ENCODE peak calls at places on chromosomes 13 and 19, in nine cellular contexts. One of them, this sample, is unnamed.

GRCh38 chr13:31199849-31200635 is at the start of gene B3GLCT:
- DNase-seq in coronary artery: peak
- DNase-seq in IMR-90: peak
- DNase-seq in Panc1: no peak
- DNase-seq in AG04450: peak
- DNase-seq in GM23338: peak
- DNase-seq in suprapubic skin: no peak
- DNase-seq in body of pancreas: peak
- DNase-seq in lung: peak
- DNase-seq in this sample: peak

GRCh38 chr13:30847697-30848307 is 58.3 kb upstream of the MEDAG start:
- DNase-seq in coronary artery: peak
- DNase-seq in IMR-90: peak
- DNase-seq in Panc1: no peak
- DNase-seq in AG04450: peak
- DNase-seq in GM23338: no peak
- DNase-seq in suprapubic skin: no peak
- DNase-seq in body of pancreas: no peak
- DNase-seq in lung: no peak
- DNase-seq in this sample: no peak

GRCh38 chr13:75788494-75788991 is 152.4 kb downstream of the LMO7 start:
- DNase-seq in coronary artery: no peak
- DNase-seq in IMR-90: peak
- DNase-seq in Panc1: no peak
- DNase-seq in AG04450: peak
- DNase-seq in GM23338: no peak
- DNase-seq in suprapubic skin: no peak
- DNase-seq in body of pancreas: no peak
- DNase-seq in lung: peak
- DNase-seq in this sample: no peak

GRCh38 chr19:2652504-2653099 is 49.9 kb downstream of the GNG7 start:
- DNase-seq in coronary artery: no peak
- DNase-seq in IMR-90: no peak
- DNase-seq in Panc1: no peak
- DNase-seq in AG04450: no peak
- DNase-seq in GM23338: no peak
- DNase-seq in suprapubic skin: no peak
- DNase-seq in body of pancreas: no peak
- DNase-seq in lung: no peak
- DNase-seq in this sample: no peak

GRCh38 chr19:35345671-35346111 is 2.0 kb upstream of the FFAR1 start:
- DNase-seq in coronary artery: peak
- DNase-seq in IMR-90: no peak
- DNase-seq in Panc1: no peak
- DNase-seq in AG04450: no peak
- DNase-seq in GM23338: no peak
- DNase-seq in suprapubic skin: peak
- DNase-seq in body of pancreas: peak
- DNase-seq in lung: no peak
- DNase-seq in this sample: no peak

GRCh38 chr13:88979465-88980180 is 1308.5 kb downstream of the SLITRK5 start:
- DNase-seq in coronary artery: no peak
- DNase-seq in IMR-90: no peak
- DNase-seq in Panc1: no peak
- DNase-seq in AG04450: no peak
- DNase-seq in GM23338: peak
- DNase-seq in suprapubic skin: no peak
- DNase-seq in body of pancreas: no peak
- DNase-seq in lung: no peak
- DNase-seq in this sample: no peak

GRCh38 chr19:31353826-31354225 is 4.6 kb upstream of the TSHZ3 start:
- DNase-seq in coronary artery: no peak
- DNase-seq in IMR-90: no peak
- DNase-seq in Panc1: no peak
- DNase-seq in AG04450: no peak
- DNase-seq in GM23338: peak
- DNase-seq in suprapubic skin: no peak
- DNase-seq in body of pancreas: peak
- DNase-seq in lung: no peak
- DNase-seq in this sample: no peak

GRCh38 chr13:91358384-91358776 is 10.9 kb downstream of the MIR17HG start:
- DNase-seq in coronary artery: no peak
- DNase-seq in IMR-90: no peak
- DNase-seq in Panc1: no peak
- DNase-seq in AG04450: no peak
- DNase-seq in GM23338: no peak
- DNase-seq in suprapubic skin: no peak
- DNase-seq in body of pancreas: no peak
- DNase-seq in lung: no peak
- DNase-seq in this sample: no peak

GRCh38 chr13:99165753-99166587 is 34.7 kb upstream of the UBAC2 start:
- DNase-seq in coronary artery: no peak
- DNase-seq in IMR-90: no peak
- DNase-seq in Panc1: no peak
- DNase-seq in AG04450: no peak
- DNase-seq in GM23338: no peak
- DNase-seq in suprapubic skin: no peak
- DNase-seq in body of pancreas: no peak
- DNase-seq in lung: no peak
- DNase-seq in this sample: no peak

GRCh38 chr19:58279042-58279924 is 528 bp downstream of the ZNF8 start:
- DNase-seq in coronary artery: peak
- DNase-seq in IMR-90: peak
- DNase-seq in Panc1: no peak
- DNase-seq in AG04450: peak
- DNase-seq in GM23338: peak
- DNase-seq in suprapubic skin: peak
- DNase-seq in body of pancreas: peak
- DNase-seq in lung: peak
- DNase-seq in this sample: peak

GRCh38 chr19:58279925-58280316 is 1.2 kb downstream of the ZNF8 start:
- DNase-seq in coronary artery: no peak
- DNase-seq in IMR-90: no peak
- DNase-seq in Panc1: no peak
- DNase-seq in AG04450: no peak
- DNase-seq in GM23338: no peak
- DNase-seq in suprapubic skin: no peak
- DNase-seq in body of pancreas: no peak
- DNase-seq in lung: no peak
- DNase-seq in this sample: no peak

GRCh38 chr19:58277197-58277596 is 1.6 kb upstream of the ZNF8 start:
- DNase-seq in coronary artery: no peak
- DNase-seq in IMR-90: no peak
- DNase-seq in Panc1: no peak
- DNase-seq in AG04450: no peak
- DNase-seq in GM23338: no peak
- DNase-seq in suprapubic skin: no peak
- DNase-seq in body of pancreas: no peak
- DNase-seq in lung: no peak
- DNase-seq in this sample: no peak

GRCh38 chr19:58277748-58278147 is 1.0 kb upstream of the ZNF8 start:
- DNase-seq in coronary artery: no peak
- DNase-seq in IMR-90: no peak
- DNase-seq in Panc1: no peak
- DNase-seq in AG04450: no peak
- DNase-seq in GM23338: no peak
- DNase-seq in suprapubic skin: no peak
- DNase-seq in body of pancreas: no peak
- DNase-seq in lung: no peak
- DNase-seq in this sample: no peak

GRCh38 chr19:58278156-58279041 is at the start of gene ZNF8:
- DNase-seq in coronary artery: peak
- DNase-seq in IMR-90: peak
- DNase-seq in Panc1: peak
- DNase-seq in AG04450: peak
- DNase-seq in GM23338: peak
- DNase-seq in suprapubic skin: peak
- DNase-seq in body of pancreas: peak
- DNase-seq in lung: peak
- DNase-seq in this sample: peak
- TF ChIP-seq CTCF in coronary artery: no peak
- TF ChIP-seq CTCF in IMR-90: no peak
- TF ChIP-seq CTCF in Panc1: no peak
- TF ChIP-seq CTCF in AG04450: no peak
- TF ChIP-seq CTCF in GM23338: no peak
- TF ChIP-seq CTCF in suprapubic skin: no peak
- TF ChIP-seq CTCF in body of pancreas: no peak
- TF ChIP-seq CTCF in lung: no peak
- TF ChIP-seq CTCF in this sample: no peak

GRCh38 chr19:45746866-45747265 is 13.6 kb downstream of the MEIOSIN start:
- DNase-seq in coronary artery: no peak
- DNase-seq in IMR-90: no peak
- DNase-seq in Panc1: no peak
- DNase-seq in AG04450: no peak
- DNase-seq in GM23338: no peak
- DNase-seq in suprapubic skin: no peak
- DNase-seq in body of pancreas: no peak
- DNase-seq in lung: no peak
- DNase-seq in this sample: no peak
- H3K27ac ChIP-seq in coronary artery: no peak
- H3K27ac ChIP-seq in IMR-90: no peak
- H3K27ac ChIP-seq in Panc1: no peak
- H3K27ac ChIP-seq in AG04450: no peak
- H3K27ac ChIP-seq in GM23338: no peak
- H3K27ac ChIP-seq in suprapubic skin: no peak
- H3K27ac ChIP-seq in body of pancreas: no peak
- H3K27ac ChIP-seq in lung: no peak
- H3K27ac ChIP-seq in this sample: no peak

GRCh38 chr13:96082640-96083039 is 7.3 kb upstream of the HS6ST3 start:
- DNase-seq in coronary artery: no peak
- DNase-seq in IMR-90: no peak
- DNase-seq in Panc1: no peak
- DNase-seq in AG04450: no peak
- DNase-seq in GM23338: no peak
- DNase-seq in suprapubic skin: no peak
- DNase-seq in body of pancreas: no peak
- DNase-seq in lung: no peak
- DNase-seq in this sample: no peak

GRCh38 chr13:96075953-96076543 is 13.9 kb upstream of the HS6ST3 start:
- DNase-seq in coronary artery: no peak
- DNase-seq in IMR-90: peak
- DNase-seq in Panc1: no peak
- DNase-seq in AG04450: no peak
- DNase-seq in GM23338: peak
- DNase-seq in suprapubic skin: no peak
- DNase-seq in body of pancreas: no peak
- DNase-seq in lung: no peak
- DNase-seq in this sample: no peak

GRCh38 chr13:96086736-96087135 is 3.2 kb upstream of the HS6ST3 start:
- DNase-seq in coronary artery: no peak
- DNase-seq in IMR-90: no peak
- DNase-seq in Panc1: no peak
- DNase-seq in AG04450: no peak
- DNase-seq in GM23338: no peak
- DNase-seq in suprapubic skin: no peak
- DNase-seq in body of pancreas: no peak
- DNase-seq in lung: no peak
- DNase-seq in this sample: no peak

GRCh38 chr13:96080676-96081075 is 9.2 kb upstream of the HS6ST3 start:
- DNase-seq in coronary artery: no peak
- DNase-seq in IMR-90: no peak
- DNase-seq in Panc1: no peak
- DNase-seq in AG04450: no peak
- DNase-seq in GM23338: no peak
- DNase-seq in suprapubic skin: no peak
- DNase-seq in body of pancreas: no peak
- DNase-seq in lung: no peak
- DNase-seq in this sample: no peak

GRCh38 chr13:96081888-96082287 is 8.0 kb upstream of the HS6ST3 start:
- DNase-seq in coronary artery: no peak
- DNase-seq in IMR-90: no peak
- DNase-seq in Panc1: no peak
- DNase-seq in AG04450: no peak
- DNase-seq in GM23338: no peak
- DNase-seq in suprapubic skin: no peak
- DNase-seq in body of pancreas: no peak
- DNase-seq in lung: no peak
- DNase-seq in this sample: no peak
- TF ChIP-seq CTCF in coronary artery: no peak
- TF ChIP-seq CTCF in IMR-90: no peak
- TF ChIP-seq CTCF in Panc1: no peak
- TF ChIP-seq CTCF in AG04450: no peak
- TF ChIP-seq CTCF in GM23338: no peak
- TF ChIP-seq CTCF in suprapubic skin: no peak
- TF ChIP-seq CTCF in body of pancreas: no peak
- TF ChIP-seq CTCF in lung: no peak
- TF ChIP-seq CTCF in this sample: no peak

GRCh38 chr13:110391273-110391672 is 84.2 kb downstream of the COL4A2 start:
- DNase-seq in coronary artery: no peak
- DNase-seq in IMR-90: peak
- DNase-seq in Panc1: no peak
- DNase-seq in AG04450: no peak
- DNase-seq in GM23338: no peak
- DNase-seq in suprapubic skin: no peak
- DNase-seq in body of pancreas: no peak
- DNase-seq in lung: no peak
- DNase-seq in this sample: no peak
- H3K27ac ChIP-seq in coronary artery: peak
- H3K27ac ChIP-seq in IMR-90: peak
- H3K27ac ChIP-seq in Panc1: no peak
- H3K27ac ChIP-seq in AG04450: peak
- H3K27ac ChIP-seq in GM23338: no peak
- H3K27ac ChIP-seq in suprapubic skin: no peak
- H3K27ac ChIP-seq in body of pancreas: no peak
- H3K27ac ChIP-seq in lung: peak
- H3K27ac ChIP-seq in this sample: no peak

DNA sequence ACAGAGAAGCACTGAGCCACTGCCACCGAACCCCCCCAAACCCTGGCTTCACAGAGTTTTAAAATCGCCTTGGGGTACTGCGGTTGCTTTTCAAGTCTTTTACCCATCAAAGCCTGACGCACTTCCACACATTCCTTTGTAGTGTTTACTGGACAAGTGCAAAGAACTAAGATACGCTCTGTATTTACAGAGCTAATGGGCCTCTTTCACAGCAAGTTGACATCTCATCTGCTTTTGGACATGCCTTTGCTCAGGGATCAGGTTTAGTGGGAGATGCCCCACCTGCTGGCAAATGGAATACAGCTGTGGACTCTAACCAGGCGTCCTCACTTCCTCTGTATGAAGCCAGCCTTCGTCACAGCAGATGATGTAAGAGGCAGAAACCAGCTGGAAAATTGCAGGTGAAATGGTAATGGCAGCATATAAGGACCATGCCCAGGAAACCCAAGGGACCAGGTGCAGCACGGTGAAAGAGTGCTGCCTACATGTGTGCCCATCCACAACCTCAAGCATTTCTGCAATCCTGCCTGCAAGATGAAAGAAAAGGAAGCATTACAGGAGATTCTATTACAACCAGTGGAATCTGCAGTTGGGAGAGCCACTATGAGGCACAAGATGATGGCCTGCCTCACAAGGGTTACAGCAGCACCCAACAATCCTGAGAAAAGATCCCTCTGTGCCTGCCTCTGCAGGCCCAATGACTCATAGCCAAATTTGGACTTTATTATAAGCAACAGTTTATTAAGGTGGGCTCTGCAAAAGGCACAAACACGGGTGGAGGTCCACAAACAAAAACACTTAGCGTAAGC is 34.7 kb downstream of the BRD4 start:
- DNase-seq in coronary artery: no peak
- DNase-seq in IMR-90: peak
- DNase-seq in Panc1: peak
- DNase-seq in AG04450: peak
- DNase-seq in GM23338: peak
- DNase-seq in suprapubic skin: no peak
- DNase-seq in body of pancreas: peak
- DNase-seq in lung: no peak
- DNase-seq in this sample: no peak
- TF ChIP-seq CTCF in coronary artery: no peak
- TF ChIP-seq CTCF in IMR-90: peak
- TF ChIP-seq CTCF in Panc1: no peak
- TF ChIP-seq CTCF in AG04450: no peak
- TF ChIP-seq CTCF in GM23338: no peak
- TF ChIP-seq CTCF in suprapubic skin: no peak
- TF ChIP-seq CTCF in body of pancreas: no peak
- TF ChIP-seq CTCF in lung: no peak
- TF ChIP-seq CTCF in this sample: no peak

This sample was measured in CD4-positive, alpha-beta T cell.